ENCODE peak calls at places on chromosomes 11 and 22, in ten cellular contexts. Y is AG10803, D is endodermal cell, M is ovary, W is heart right ventricle, V is natural killer cell, K is activated B cell treated with CpG ODN at 0.5 μM for 24 hours, U is heart left ventricle, J is RWPE1, L is kidney epithelial cell. P is an unnamed sample.

GRCh38 chr22:42934338-42934737 is 77.3 kb upstream of the ARFGAP3 start:
- DNase-seq in D (peak), L (no peak), U (no peak), W (no peak), M (no peak), K (no peak), Y (no peak), J (no peak), V (no peak), P (no peak)

GRCh38 chr11:71490044-71490730 is 36.9 kb upstream of the KRTAP5-7 start:
- DNase-seq in Y (no peak), U (no peak), J (no peak), W (no peak), D (no peak), K (peak), V (peak), M (no peak), L (no peak), P (peak)

GRCh38 chr11:93784935-93785360 is 866 bp downstream of the MED17 start:
- DNase-seq in D (no peak), K (no peak), M (no peak), J (peak), U (no peak), V (no peak), Y (no peak), L (no peak), W (no peak), P (no peak)

GRCh38 chr11:120303004-120303637 is 22.0 kb upstream of the TLCD5 start:
- DNase-seq in U (peak), M (peak), K (peak), V (peak), Y (peak), L (no peak), D (peak), W (peak), J (peak), P (no peak)

GRCh38 chr22:50074056-50074455 is 11.2 kb downstream of the MLC1 start:
- DNase-seq in L (no peak), W (no peak), K (no peak), M (no peak), U (no peak), V (no peak), D (peak), J (no peak), Y (no peak), P (no peak)

GRCh38 chr11:18012906-18013781 is at the start of gene SERGEF:
- DNase-seq in Y (peak), L (peak), U (peak), K (peak), V (peak), J (peak), W (peak), D (peak), M (peak), P (peak)

GRCh38 chr11:119673389-119674336 is 55.3 kb downstream of the NECTIN1 start:
- DNase-seq in J (no peak), V (peak), L (no peak), U (no peak), Y (no peak), D (peak), K (peak), W (no peak), M (no peak), P (no peak)

GRCh38 chr11:118929496-118930151 is 3.9 kb upstream of the BCL9L start:
- DNase-seq in K (peak), U (peak), L (no peak), D (peak), V (peak), W (peak), M (peak), J (peak), Y (peak), P (peak)

GRCh38 chr11:70048279-70049024 is 29.7 kb upstream of the ANO1 start:
- DNase-seq in J (peak), V (no peak), M (no peak), D (peak), W (no peak), K (no peak), Y (no peak), U (no peak), L (no peak), P (peak)

GRCh38 chr22:21443735-21444421 is 23.3 kb upstream of the TMEM191C start:
- DNase-seq in Y (no peak), K (no peak), V (peak), M (no peak), W (peak), U (no peak), D (peak), L (no peak), J (no peak), P (peak)

GRCh38 chr11:87137711-87138110 is 100.0 kb downstream of the TMEM135 start:
- DNase-seq in L (no peak), V (no peak), U (no peak), M (no peak), J (no peak), D (no peak), K (no peak), W (no peak), Y (peak), P (no peak)

GRCh38 chr11:10550988-10551657 is 10.1 kb upstream of the RNF141 start:
- DNase-seq in K (no peak), W (no peak), V (no peak), D (no peak), U (no peak), L (no peak), Y (no peak), J (no peak), M (no peak), P (no peak)

GRCh38 chr11:130826572-130826971 is 89.7 kb downstream of the SNX19 start:
- DNase-seq in M (no peak), V (no peak), K (no peak), Y (no peak), J (no peak), L (no peak), D (no peak), U (no peak), W (no peak), P (no peak)

GRCh38 chr22:19271273-19271855 is 20.2 kb downstream of the CLTCL1 start:
- DNase-seq in Y (no peak), D (no peak), K (no peak), V (no peak), W (no peak), M (no peak), U (no peak), J (no peak), L (no peak), P (peak)

GRCh38 chr11:113113801-113114451 is 152.7 kb downstream of the NCAM1 start:
- DNase-seq in J (no peak), U (no peak), Y (no peak), D (no peak), K (no peak), M (no peak), V (no peak), L (no peak), W (peak), P (no peak)

GRCh38 chr11:17547051-17547577 is at the start of gene OTOG:
- DNase-seq in W (no peak), U (no peak), L (no peak), Y (no peak), J (peak), V (no peak), M (no peak), D (peak), K (no peak), P (no peak)

GRCh38 chr11:62324738-62325556 is 12.3 kb upstream of the ASRGL1 start:
- DNase-seq in L (no peak), W (no peak), K (no peak), V (peak), U (no peak), D (peak), M (no peak), Y (peak), J (no peak), P (no peak)

GRCh38 chr22:23176645-23177027 is 3.7 kb upstream of the BCR start:
- DNase-seq in M (no peak), W (no peak), J (no peak), U (no peak), D (no peak), Y (no peak), V (no peak), L (no peak), K (no peak), P (no peak)

GRCh38 chr22:23621082-23621780 is 10.9 kb downstream of the DRICH1 start:
- DNase-seq in D (no peak), Y (no peak), M (no peak), U (no peak), L (no peak), W (no peak), J (no peak), K (no peak), V (no peak), P (no peak)

GRCh38 chr11:83132191-83132590 is 24.7 kb upstream of the PCF11 start:
- DNase-seq in U (no peak), Y (no peak), V (no peak), M (no peak), D (no peak), W (no peak), J (no peak), L (no peak), K (no peak), P (no peak)

GRCh38 chr11:19597876-19598275 is 114.8 kb upstream of the NAV2 start:
- DNase-seq in Y (no peak), W (no peak), J (no peak), U (no peak), M (no peak), V (no peak), L (no peak), K (no peak), D (peak), P (no peak)

GRCh38 chr11:119415966-119416365 is 7.0 kb downstream of the THY1 start:
- DNase-seq in V (no peak), U (no peak), J (no peak), W (no peak), L (no peak), M (no peak), Y (no peak), D (no peak), K (no peak), P (no peak)

GRCh38 chr11:105635466-105635865 is 25.6 kb downstream of the GRIA4 start:
- DNase-seq in M (no peak), Y (no peak), W (no peak), L (no peak), V (no peak), J (no peak), U (no peak), D (no peak), K (no peak), P (no peak)

GRCh38 chr11:130068986-130069683 is 559 bp upstream of the APLP2 start:
- DNase-seq in K (no peak), D (peak), V (no peak), J (peak), Y (peak), L (peak), U (peak), M (peak), W (peak), P (no peak)

GRCh38 chr11:72777755-72778278 is 16.0 kb downstream of the STARD10 start:
- DNase-seq in V (no peak), L (no peak), Y (no peak), D (no peak), K (no peak), U (no peak), M (no peak), W (no peak), J (no peak), P (no peak)

GRCh38 chr22:19629331-19629719 is 85.0 kb upstream of the SEPTIN5 start:
- DNase-seq in D (peak), Y (no peak), L (no peak), M (no peak), W (no peak), K (no peak), V (no peak), U (no peak), J (no peak), P (no peak)

GRCh38 chr22:31451709-31452571 is 37.7 kb downstream of the EIF4ENIF1 start:
- DNase-seq in M (no peak), Y (peak), V (no peak), K (no peak), U (no peak), J (peak), D (peak), W (no peak), L (peak), P (no peak)

GRCh38 chr11:93728792-93729128 is 12.5 kb downstream of the TAF1D start:
- DNase-seq in J (no peak), V (no peak), M (no peak), D (no peak), W (no peak), L (no peak), Y (no peak), U (no peak), K (no peak), P (no peak)

GRCh38 chr11:85170184-85170583 is 457.0 kb downstream of the DLG2 start:
- DNase-seq in M (no peak), W (no peak), L (peak), Y (peak), U (no peak), D (no peak), K (no peak), J (peak), V (no peak), P (no peak)

GRCh38 chr11:41449483-41450050 is 9.9 kb downstream of the LRRC4C start:
- DNase-seq in J (no peak), K (no peak), Y (no peak), U (no peak), W (no peak), L (no peak), M (no peak), V (no peak), D (no peak), P (no peak)

GRCh38 chr11:13434247-13435205 is 28.5 kb downstream of the BTBD10 start:
- DNase-seq in K (no peak), M (no peak), L (peak), U (no peak), J (peak), D (no peak), W (no peak), Y (no peak), V (no peak), P (no peak)

GRCh38 chr11:12359761-12360160 is 17.6 kb upstream of the PARVA start:
- DNase-seq in K (no peak), J (no peak), D (no peak), U (no peak), M (no peak), Y (peak), V (no peak), W (no peak), L (no peak), P (no peak)

GRCh38 chr22:46614070-46614931 is 5.9 kb upstream of the GRAMD4 start:
- DNase-seq in D (no peak), U (no peak), W (no peak), Y (no peak), M (no peak), V (no peak), K (no peak), J (no peak), L (no peak), P (no peak)

GRCh38 chr11:97912629-97913028 is 1108.1 kb upstream of the CNTN5 start:
- DNase-seq in W (no peak), U (no peak), D (no peak), V (no peak), J (no peak), M (no peak), Y (no peak), K (no peak), L (no peak), P (no peak)

GRCh38 chr11:112398798-112399197 is 138.1 kb upstream of the PLET1 start:
- DNase-seq in D (no peak), J (no peak), W (no peak), L (no peak), K (no peak), Y (no peak), U (no peak), M (no peak), V (no peak), P (no peak)

DNA sequence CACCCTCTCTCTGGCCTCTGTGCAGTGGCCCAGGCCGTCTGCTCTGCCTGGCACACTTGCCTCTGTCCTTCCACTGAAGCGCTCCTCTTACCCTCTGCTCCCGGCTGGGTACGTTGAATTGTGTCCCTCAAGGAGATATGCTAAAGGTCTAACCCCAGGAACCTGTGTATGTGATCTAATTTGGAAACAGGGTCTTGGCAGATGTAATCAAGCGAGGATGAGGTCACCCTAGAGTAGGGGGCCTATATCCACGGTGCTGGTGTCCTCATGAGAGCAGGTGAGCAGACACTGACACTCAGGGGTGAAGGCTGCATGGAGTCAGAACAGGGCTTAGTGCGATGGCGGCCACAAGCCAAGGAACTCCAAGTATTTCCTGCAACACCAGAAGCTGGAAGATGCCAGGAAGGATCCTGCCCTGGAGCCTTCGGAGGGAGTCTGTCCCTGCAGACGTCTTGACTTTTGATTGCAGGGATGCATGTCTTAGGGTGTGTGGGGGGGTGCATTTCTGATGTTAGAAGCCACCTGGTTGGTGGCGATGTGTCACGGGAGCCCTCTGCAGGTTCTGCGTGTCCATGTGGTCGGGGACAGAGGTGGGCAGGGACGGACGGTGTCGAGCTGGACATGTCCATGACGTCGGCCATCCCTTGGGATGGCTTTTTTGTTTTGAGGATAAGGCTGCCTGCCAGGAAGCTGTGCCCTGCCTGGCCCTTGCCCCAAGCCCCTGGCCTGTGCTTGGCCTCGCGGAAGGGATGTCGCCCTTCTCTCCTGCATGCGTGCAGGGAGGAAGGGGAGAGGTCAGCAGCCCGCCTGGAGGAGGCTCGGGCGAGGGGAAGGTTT is 68.6 kb downstream of the LRP5 start:
- DNase-seq in J (no peak), U (peak), D (no peak), V (no peak), K (no peak), W (peak), Y (peak), L (no peak), M (no peak), P (no peak)
- TF ChIP-seq CTCF in J (no peak), U (no peak), D (no peak), V (no peak), K (no peak), W (no peak), Y (no peak), L (no peak), M (no peak), P (no peak)

GRCh38 chr11:64089915-64090810 is 54.4 kb downstream of the FLRT1 start:
- DNase-seq in W (no peak), K (no peak), D (no peak), M (no peak), J (no peak), U (no peak), Y (no peak), V (no peak), L (no peak), P (no peak)

GRCh38 chr11:64089493-64089892 is 53.8 kb downstream of the FLRT1 start:
- DNase-seq in D (no peak), J (no peak), U (no peak), V (no peak), M (no peak), W (no peak), K (no peak), L (no peak), Y (no peak), P (no peak)

GRCh38 chr11:64089027-64089360 is 53.3 kb downstream of the FLRT1 start:
- DNase-seq in J (no peak), D (no peak), K (no peak), U (no peak), W (no peak), L (no peak), V (no peak), Y (no peak), M (no peak), P (no peak)

GRCh38 chr11:64086263-64086938 is 50.7 kb downstream of the FLRT1 start:
- DNase-seq in K (no peak), M (peak), J (no peak), D (no peak), Y (peak), W (peak), L (no peak), U (no peak), V (no peak), P (no peak)

GRCh38 chr11:64088159-64089026 is 52.7 kb downstream of the FLRT1 start:
- DNase-seq in J (no peak), M (no peak), K (no peak), L (no peak), U (no peak), W (no peak), D (peak), Y (no peak), V (no peak), P (no peak)
- TF ChIP-seq CTCF in J (peak), M (no peak), K (no peak), L (peak), U (no peak), W (no peak), D (peak), Y (peak), V (no peak), P (peak)

DNA sequence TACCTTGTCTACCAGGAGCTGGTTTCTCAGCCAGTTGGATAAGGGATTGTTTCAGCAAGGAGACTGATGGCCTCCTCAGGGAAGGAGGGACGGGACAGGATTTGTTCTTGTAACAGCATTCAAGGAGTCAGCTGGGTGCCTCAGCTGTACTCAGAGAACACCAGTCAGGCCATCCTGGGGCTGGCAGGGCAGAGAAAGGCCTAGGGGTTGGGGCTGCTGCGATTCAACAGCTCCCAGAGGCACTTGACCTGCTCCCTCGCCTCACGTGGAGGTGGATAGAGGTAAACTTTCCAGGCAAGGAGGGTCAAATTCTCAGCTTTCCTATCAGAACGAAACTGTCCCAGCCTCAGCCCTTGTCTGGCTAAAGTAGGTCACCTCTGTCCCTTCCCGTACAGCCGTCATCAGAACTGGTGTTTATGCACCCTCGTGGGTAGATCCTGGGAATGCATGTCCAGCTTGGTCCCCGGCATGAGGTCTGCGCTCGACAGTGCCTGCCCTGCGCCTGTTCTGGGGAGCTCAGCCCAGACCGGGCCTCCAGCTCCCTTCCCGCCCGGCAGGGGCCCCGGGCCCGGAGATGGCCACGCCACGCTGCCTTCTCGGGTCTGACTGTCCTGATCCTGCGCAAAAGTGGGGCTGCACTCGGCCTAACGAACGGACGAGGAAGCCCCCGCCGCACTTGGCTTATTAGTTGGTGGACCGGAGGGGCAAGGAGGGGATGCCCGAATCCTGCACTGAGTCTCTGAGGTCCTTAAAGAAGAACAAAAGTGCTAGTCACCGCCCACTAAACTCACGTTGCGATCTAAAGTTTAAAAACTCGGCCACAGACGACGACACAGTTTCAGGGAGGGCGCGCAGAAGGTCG is 762 bp upstream of the CCDC134 start:
- DNase-seq in K (no peak), W (peak), Y (peak), J (peak), D (peak), M (no peak), U (peak), L (no peak), V (no peak), P (no peak)
- TF ChIP-seq CTCF in K (no peak), W (no peak), Y (no peak), J (no peak), D (no peak), M (no peak), U (no peak), L (no peak), V (no peak), P (no peak)

DNA sequence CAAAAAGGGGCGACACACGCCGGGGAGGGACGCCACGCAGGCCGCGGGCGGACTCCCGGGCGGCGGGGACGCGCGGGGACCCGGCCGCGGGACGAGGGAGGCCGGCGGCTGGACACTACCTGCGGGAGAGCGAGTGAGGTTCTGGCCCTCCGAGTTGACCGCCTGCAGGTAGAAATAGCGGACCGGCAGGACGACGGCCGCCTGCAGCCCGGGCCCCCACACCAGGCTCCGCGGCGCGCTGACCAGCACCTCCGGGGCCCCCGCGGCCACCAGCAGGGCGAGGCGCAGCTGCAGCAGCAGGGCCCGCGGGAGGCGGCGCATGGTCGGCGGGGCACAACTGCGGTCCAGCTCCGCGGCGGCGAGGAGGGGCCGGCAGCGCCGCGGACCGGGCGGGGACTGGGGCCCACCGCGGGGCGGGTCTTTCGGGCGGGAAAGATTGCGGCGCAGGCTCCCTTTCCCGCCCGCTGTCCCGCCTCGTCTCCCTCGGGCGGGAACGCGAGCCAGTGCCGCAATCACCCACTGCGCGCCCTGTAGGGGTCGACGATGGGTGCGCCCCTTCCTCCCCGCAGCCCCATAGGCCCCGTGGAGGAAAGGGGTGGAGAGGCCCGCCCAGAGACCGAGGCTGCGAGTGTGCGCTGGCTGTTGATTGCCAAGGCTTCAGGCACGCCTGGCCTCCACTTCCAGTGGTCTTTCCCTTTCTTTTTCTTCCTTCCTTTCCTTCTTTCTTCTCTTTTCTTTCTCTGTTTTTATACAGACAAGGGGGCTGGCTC is at the start of gene POGLUT3:
- DNase-seq in Y (peak), J (peak), D (peak), L (no peak), U (peak), V (peak), M (peak), K (peak), W (peak), P (peak)
- TF ChIP-seq CTCF in Y (no peak), J (no peak), D (peak), L (no peak), U (no peak), V (no peak), M (no peak), K (no peak), W (peak), P (peak)